ENCODE peak calls at places on chromosomes 11 and 22, in six cellular contexts. One of them, this sample, is unnamed.

GRCh38 chr22:48576333-48577013 is 1251.2 kb downstream of the BRD1 start:
- DNase-seq in neuronal stem cell: peak; percentile 57
- DNase-seq in nucleus accumbens: peak; percentile 27
- DNase-seq in activated T-cell treated with anti-CD3 and anti-CD28 coated beads, Interleukin-2, amount 50 U/mL, for 72 hours: peak; percentile 25
- DNase-seq in transverse colon: no peak
- DNase-seq in AG04450: no peak
- DNase-seq in this sample: peak; percentile 80

GRCh38 chr11:122145715-122146274 is 29.8 kb upstream of the BLID start:
- DNase-seq in activated T-cell treated with anti-CD3 and anti-CD28 coated beads, Interleukin-2, amount 50 U/mL, for 72 hours: no peak
- DNase-seq in neuronal stem cell: no peak
- DNase-seq in nucleus accumbens: no peak
- DNase-seq in AG04450: no peak
- DNase-seq in transverse colon: no peak
- DNase-seq in this sample: no peak

GRCh38 chr11:114250993-114251796 is 45.0 kb upstream of the NNMT start:
- DNase-seq in nucleus accumbens: no peak
- DNase-seq in activated T-cell treated with anti-CD3 and anti-CD28 coated beads, Interleukin-2, amount 50 U/mL, for 72 hours: no peak
- DNase-seq in neuronal stem cell: no peak
- DNase-seq in transverse colon: no peak
- DNase-seq in AG04450: no peak
- DNase-seq in this sample: no peak

GRCh38 chr11:1335811-1336761 is 26.7 kb upstream of the TOLLIP start:
- DNase-seq in AG04450: peak; percentile 36
- DNase-seq in transverse colon: peak; percentile 69
- DNase-seq in activated T-cell treated with anti-CD3 and anti-CD28 coated beads, Interleukin-2, amount 50 U/mL, for 72 hours: peak; percentile 62
- DNase-seq in neuronal stem cell: peak; percentile 77
- DNase-seq in nucleus accumbens: peak; percentile 47
- DNase-seq in this sample: peak; percentile 71

GRCh38 chr11:70552441-70553150 is 154.3 kb downstream of the CTTN start:
- DNase-seq in neuronal stem cell: no peak
- DNase-seq in activated T-cell treated with anti-CD3 and anti-CD28 coated beads, Interleukin-2, amount 50 U/mL, for 72 hours: no peak
- DNase-seq in transverse colon: no peak
- DNase-seq in AG04450: no peak
- DNase-seq in nucleus accumbens: no peak
- DNase-seq in this sample: no peak

GRCh38 chr11:83410605-83411565 is 124.7 kb upstream of the CCDC90B start:
- DNase-seq in activated T-cell treated with anti-CD3 and anti-CD28 coated beads, Interleukin-2, amount 50 U/mL, for 72 hours: no peak
- DNase-seq in AG04450: no peak
- DNase-seq in transverse colon: no peak
- DNase-seq in neuronal stem cell: no peak
- DNase-seq in nucleus accumbens: no peak
- DNase-seq in this sample: no peak

GRCh38 chr22:23606204-23607131 is 25.7 kb downstream of the DRICH1 start:
- DNase-seq in AG04450: no peak
- DNase-seq in activated T-cell treated with anti-CD3 and anti-CD28 coated beads, Interleukin-2, amount 50 U/mL, for 72 hours: no peak
- DNase-seq in transverse colon: no peak
- DNase-seq in neuronal stem cell: no peak
- DNase-seq in nucleus accumbens: no peak
- DNase-seq in this sample: no peak

GRCh38 chr11:64306876-64307622 is 1.7 kb downstream of the ESRRA start:
- DNase-seq in activated T-cell treated with anti-CD3 and anti-CD28 coated beads, Interleukin-2, amount 50 U/mL, for 72 hours: no peak
- DNase-seq in neuronal stem cell: no peak
- DNase-seq in nucleus accumbens: no peak
- DNase-seq in transverse colon: peak; percentile 65
- DNase-seq in AG04450: no peak
- DNase-seq in this sample: no peak

GRCh38 chr11:87463486-87464102 is 425.9 kb downstream of the TMEM135 start:
- DNase-seq in neuronal stem cell: peak; percentile 27
- DNase-seq in transverse colon: no peak
- DNase-seq in nucleus accumbens: no peak
- DNase-seq in AG04450: no peak
- DNase-seq in activated T-cell treated with anti-CD3 and anti-CD28 coated beads, Interleukin-2, amount 50 U/mL, for 72 hours: no peak
- DNase-seq in this sample: no peak

GRCh38 chr22:39225591-39225990 is 19.2 kb downstream of the PDGFB start:
- DNase-seq in AG04450: no peak
- DNase-seq in activated T-cell treated with anti-CD3 and anti-CD28 coated beads, Interleukin-2, amount 50 U/mL, for 72 hours: no peak
- DNase-seq in neuronal stem cell: no peak
- DNase-seq in transverse colon: no peak
- DNase-seq in nucleus accumbens: no peak
- DNase-seq in this sample: no peak

GRCh38 chr11:19817265-19817851 is 104.7 kb downstream of the NAV2 start:
- DNase-seq in transverse colon: no peak
- DNase-seq in neuronal stem cell: no peak
- DNase-seq in nucleus accumbens: no peak
- DNase-seq in AG04450: no peak
- DNase-seq in activated T-cell treated with anti-CD3 and anti-CD28 coated beads, Interleukin-2, amount 50 U/mL, for 72 hours: no peak
- DNase-seq in this sample: no peak

GRCh38 chr11:126791991-126792390 is 208.6 kb downstream of the KIRREL3 start:
- DNase-seq in neuronal stem cell: no peak
- DNase-seq in nucleus accumbens: no peak
- DNase-seq in AG04450: no peak
- DNase-seq in activated T-cell treated with anti-CD3 and anti-CD28 coated beads, Interleukin-2, amount 50 U/mL, for 72 hours: no peak
- DNase-seq in transverse colon: no peak
- DNase-seq in this sample: no peak

GRCh38 chr11:64206457-64207246 is at the start of gene FERMT3:
- DNase-seq in activated T-cell treated with anti-CD3 and anti-CD28 coated beads, Interleukin-2, amount 50 U/mL, for 72 hours: peak; percentile 80
- DNase-seq in AG04450: no peak
- DNase-seq in transverse colon: peak; percentile 90
- DNase-seq in nucleus accumbens: no peak
- DNase-seq in neuronal stem cell: no peak
- DNase-seq in this sample: no peak

GRCh38 chr22:23500508-23501208 is 79.4 kb downstream of the IGLL1 start:
- DNase-seq in nucleus accumbens: no peak
- DNase-seq in transverse colon: no peak
- DNase-seq in neuronal stem cell: no peak
- DNase-seq in activated T-cell treated with anti-CD3 and anti-CD28 coated beads, Interleukin-2, amount 50 U/mL, for 72 hours: no peak
- DNase-seq in AG04450: no peak
- DNase-seq in this sample: no peak

GRCh38 chr11:34564406-34564805 is 50.8 kb upstream of the ELF5 start:
- DNase-seq in AG04450: no peak
- DNase-seq in neuronal stem cell: no peak
- DNase-seq in nucleus accumbens: no peak
- DNase-seq in activated T-cell treated with anti-CD3 and anti-CD28 coated beads, Interleukin-2, amount 50 U/mL, for 72 hours: no peak
- DNase-seq in transverse colon: no peak
- DNase-seq in this sample: no peak

GRCh38 chr11:73761403-73761945 is 600 bp upstream of the RAB6A start:
- DNase-seq in transverse colon: peak; percentile 28
- DNase-seq in neuronal stem cell: no peak
- DNase-seq in nucleus accumbens: no peak
- DNase-seq in AG04450: no peak
- DNase-seq in activated T-cell treated with anti-CD3 and anti-CD28 coated beads, Interleukin-2, amount 50 U/mL, for 72 hours: no peak
- DNase-seq in this sample: no peak

GRCh38 chr11:110919241-110919893 is 207.1 kb upstream of the ARHGAP20 start:
- DNase-seq in activated T-cell treated with anti-CD3 and anti-CD28 coated beads, Interleukin-2, amount 50 U/mL, for 72 hours: no peak
- DNase-seq in transverse colon: no peak
- DNase-seq in neuronal stem cell: no peak
- DNase-seq in AG04450: no peak
- DNase-seq in nucleus accumbens: no peak
- DNase-seq in this sample: no peak

GRCh38 chr11:123653405-123653996 is 923 bp downstream of the SCN3B start:
- DNase-seq in AG04450: no peak
- DNase-seq in activated T-cell treated with anti-CD3 and anti-CD28 coated beads, Interleukin-2, amount 50 U/mL, for 72 hours: no peak
- DNase-seq in neuronal stem cell: no peak
- DNase-seq in transverse colon: no peak
- DNase-seq in nucleus accumbens: no peak
- DNase-seq in this sample: no peak

GRCh38 chr11:12266943-12267342 is 110.4 kb upstream of the PARVA start:
- DNase-seq in nucleus accumbens: no peak
- DNase-seq in neuronal stem cell: no peak
- DNase-seq in AG04450: no peak
- DNase-seq in activated T-cell treated with anti-CD3 and anti-CD28 coated beads, Interleukin-2, amount 50 U/mL, for 72 hours: no peak
- DNase-seq in transverse colon: no peak
- DNase-seq in this sample: no peak

GRCh38 chr11:82899191-82899820 is 924 bp downstream of the PRCP start:
- DNase-seq in AG04450: no peak
- DNase-seq in transverse colon: no peak
- DNase-seq in neuronal stem cell: no peak
- DNase-seq in activated T-cell treated with anti-CD3 and anti-CD28 coated beads, Interleukin-2, amount 50 U/mL, for 72 hours: peak; percentile 11
- DNase-seq in nucleus accumbens: no peak
- DNase-seq in this sample: no peak

GRCh38 chr11:102453286-102453797 is 777 bp upstream of the TMEM123 start:
- DNase-seq in neuronal stem cell: no peak
- DNase-seq in transverse colon: no peak
- DNase-seq in activated T-cell treated with anti-CD3 and anti-CD28 coated beads, Interleukin-2, amount 50 U/mL, for 72 hours: no peak
- DNase-seq in nucleus accumbens: peak; percentile 50
- DNase-seq in AG04450: no peak
- DNase-seq in this sample: peak; percentile 41

GRCh38 chr11:109040303-109040702 is 375.4 kb downstream of the DDX10 start:
- DNase-seq in AG04450: no peak
- DNase-seq in nucleus accumbens: no peak
- DNase-seq in neuronal stem cell: no peak
- DNase-seq in transverse colon: no peak
- DNase-seq in activated T-cell treated with anti-CD3 and anti-CD28 coated beads, Interleukin-2, amount 50 U/mL, for 72 hours: no peak
- DNase-seq in this sample: no peak

GRCh38 chr11:1521382-1522080 is 35.0 kb upstream of the MOB2 start:
- DNase-seq in neuronal stem cell: no peak
- DNase-seq in activated T-cell treated with anti-CD3 and anti-CD28 coated beads, Interleukin-2, amount 50 U/mL, for 72 hours: no peak
- DNase-seq in AG04450: no peak
- DNase-seq in nucleus accumbens: no peak
- DNase-seq in transverse colon: peak; percentile 34
- DNase-seq in this sample: no peak

GRCh38 chr11:4459470-4459869 is 10.4 kb downstream of the OR52K2 start:
- DNase-seq in AG04450: no peak
- DNase-seq in transverse colon: peak; percentile 17
- DNase-seq in neuronal stem cell: no peak
- DNase-seq in nucleus accumbens: no peak
- DNase-seq in activated T-cell treated with anti-CD3 and anti-CD28 coated beads, Interleukin-2, amount 50 U/mL, for 72 hours: no peak
- DNase-seq in this sample: no peak

GRCh38 chr11:45145421-45146071 is 893 bp upstream of the PRDM11 start:
- DNase-seq in transverse colon: peak; percentile 34
- DNase-seq in activated T-cell treated with anti-CD3 and anti-CD28 coated beads, Interleukin-2, amount 50 U/mL, for 72 hours: no peak
- DNase-seq in neuronal stem cell: peak; percentile 71
- DNase-seq in AG04450: no peak
- DNase-seq in nucleus accumbens: no peak
- DNase-seq in this sample: peak; percentile 39

GRCh38 chr22:44192811-44193536 is 12.2 kb downstream of the PARVG start:
- DNase-seq in neuronal stem cell: no peak
- DNase-seq in activated T-cell treated with anti-CD3 and anti-CD28 coated beads, Interleukin-2, amount 50 U/mL, for 72 hours: no peak
- DNase-seq in AG04450: no peak
- DNase-seq in nucleus accumbens: no peak
- DNase-seq in transverse colon: no peak
- DNase-seq in this sample: no peak

GRCh38 chr22:19701420-19702145 is 12.7 kb upstream of the SEPTIN5 start:
- DNase-seq in AG04450: no peak
- DNase-seq in nucleus accumbens: no peak
- DNase-seq in transverse colon: no peak
- DNase-seq in activated T-cell treated with anti-CD3 and anti-CD28 coated beads, Interleukin-2, amount 50 U/mL, for 72 hours: no peak
- DNase-seq in neuronal stem cell: no peak
- DNase-seq in this sample: no peak

GRCh38 chr22:24471570-24471969 is 23.6 kb upstream of the UPB1 start:
- DNase-seq in transverse colon: no peak
- DNase-seq in AG04450: peak; percentile 50
- DNase-seq in nucleus accumbens: no peak
- DNase-seq in neuronal stem cell: no peak
- DNase-seq in activated T-cell treated with anti-CD3 and anti-CD28 coated beads, Interleukin-2, amount 50 U/mL, for 72 hours: no peak
- DNase-seq in this sample: no peak

This sample was measured in nephron progenitor cell.